ENCODE peak calls at places on chromosomes 2 and 18, in four cellular contexts. One of them, this sample, is unnamed.

GRCh38 chr2:187422277-187422676 is 25.8 kb downstream of the CALCRL start:
- DNase-seq in ELR: no peak
- DNase-seq in astrocyte of the spinal cord: no peak
- DNase-seq in NCI-H524: no peak
- DNase-seq in this sample: no peak

GRCh38 chr2:119478188-119479065 is 45.9 kb downstream of the SCTR start:
- DNase-seq in ELR: no peak
- DNase-seq in astrocyte of the spinal cord: no peak
- DNase-seq in NCI-H524: no peak
- DNase-seq in this sample: no peak

GRCh38 chr2:147026261-147026660 is 818.6 kb upstream of the ACVR2A start:
- DNase-seq in ELR: no peak
- DNase-seq in astrocyte of the spinal cord: no peak
- DNase-seq in NCI-H524: no peak
- DNase-seq in this sample: no peak

GRCh38 chr2:209790066-209790728 is 18.6 kb downstream of the UNC80 start:
- DNase-seq in ELR: peak; percentile 25
- DNase-seq in astrocyte of the spinal cord: no peak
- DNase-seq in NCI-H524: no peak
- DNase-seq in this sample: no peak

GRCh38 chr2:108305901-108306300 is 17.2 kb downstream of the SULT1C2 start:
- DNase-seq in ELR: peak; percentile 75
- DNase-seq in astrocyte of the spinal cord: peak; percentile 45
- DNase-seq in NCI-H524: no peak
- DNase-seq in this sample: no peak

GRCh38 chr2:130332271-130333073 is 10.2 kb upstream of the IMP4 start:
- DNase-seq in ELR: peak; percentile 82
- DNase-seq in astrocyte of the spinal cord: peak; percentile 80
- DNase-seq in NCI-H524: peak; percentile 63
- DNase-seq in this sample: peak; percentile 84

GRCh38 chr2:159894145-159894838 is 96.3 kb upstream of the CD302 start:
- DNase-seq in ELR: no peak
- DNase-seq in astrocyte of the spinal cord: no peak
- DNase-seq in NCI-H524: no peak
- DNase-seq in this sample: no peak

GRCh38 chr2:197211881-197212342 is 98.7 kb downstream of the ANKRD44 start:
- DNase-seq in ELR: no peak
- DNase-seq in astrocyte of the spinal cord: no peak
- DNase-seq in NCI-H524: no peak
- DNase-seq in this sample: no peak

GRCh38 chr18:45122510-45122909 is 441.8 kb downstream of the SETBP1 start:
- DNase-seq in ELR: no peak
- DNase-seq in astrocyte of the spinal cord: no peak
- DNase-seq in NCI-H524: no peak
- DNase-seq in this sample: no peak

GRCh38 chr2:43269706-43270105 is 43.3 kb upstream of the ZFP36L2 start:
- DNase-seq in ELR: peak; percentile 78
- DNase-seq in astrocyte of the spinal cord: peak; percentile 92
- DNase-seq in NCI-H524: no peak
- DNase-seq in this sample: peak; percentile 71

GRCh38 chr18:79400591-79401381 is 5.1 kb downstream of the NFATC1 start:
- DNase-seq in ELR: no peak
- DNase-seq in astrocyte of the spinal cord: no peak
- DNase-seq in NCI-H524: no peak
- DNase-seq in this sample: no peak

GRCh38 chr2:20642026-20642971 is 8.6 kb downstream of the HS1BP3 start:
- DNase-seq in ELR: peak; percentile 74
- DNase-seq in astrocyte of the spinal cord: peak; percentile 73
- DNase-seq in NCI-H524: peak; percentile 74
- DNase-seq in this sample: peak; percentile 82

GRCh38 chr2:27582129-27582694 is 630 bp upstream of the ZNF512 start:
- DNase-seq in ELR: no peak
- DNase-seq in astrocyte of the spinal cord: no peak
- DNase-seq in NCI-H524: no peak
- DNase-seq in this sample: no peak

GRCh38 chr2:142234701-142235100 is 103.9 kb upstream of the LRP1B start:
- DNase-seq in ELR: no peak
- DNase-seq in astrocyte of the spinal cord: peak; percentile 29
- DNase-seq in NCI-H524: no peak
- DNase-seq in this sample: no peak

This sample was measured in Daoy.